ENCODE peak calls at places on chromosomes 12 and 14, in five cellular contexts. One of them, this sample, is unnamed.

GRCh38 chr12:120991965-120992364 is 13.6 kb downstream of the HNF1A start:
- DNase-seq in GM04504: no peak
- DNase-seq in LoVo: no peak
- DNase-seq in stimulated activated CD4-positive, alpha-beta T cell treated with anti-CD3 and anti-CD28 coated beads, TNF-alpha, amount 100 ng/mL, for 24 hours: no peak
- DNase-seq in EL: no peak
- DNase-seq in this sample: no peak

GRCh38 chr14:81535399-81536124 is 1.9 kb upstream of the SEL1L start:
- DNase-seq in stimulated activated CD4-positive, alpha-beta T cell treated with anti-CD3 and anti-CD28 coated beads, TNF-alpha, amount 100 ng/mL, for 24 hours: no peak
- DNase-seq in EL: no peak
- DNase-seq in LoVo: no peak
- DNase-seq in GM04504: no peak
- DNase-seq in this sample: no peak

GRCh38 chr12:4645023-4645422 is 3.8 kb downstream of the AKAP3 start:
- DNase-seq in stimulated activated CD4-positive, alpha-beta T cell treated with anti-CD3 and anti-CD28 coated beads, TNF-alpha, amount 100 ng/mL, for 24 hours: no peak
- DNase-seq in LoVo: no peak
- DNase-seq in GM04504: no peak
- DNase-seq in EL: no peak
- DNase-seq in this sample: no peak

GRCh38 chr14:57982802-57983201 is 116.9 kb upstream of the SLC35F4 start:
- DNase-seq in EL: no peak
- DNase-seq in LoVo: no peak
- DNase-seq in stimulated activated CD4-positive, alpha-beta T cell treated with anti-CD3 and anti-CD28 coated beads, TNF-alpha, amount 100 ng/mL, for 24 hours: no peak
- DNase-seq in GM04504: no peak
- DNase-seq in this sample: no peak

GRCh38 chr12:94151577-94151976 is 3.2 kb downstream of the PLXNC1 start:
- DNase-seq in LoVo: no peak
- DNase-seq in stimulated activated CD4-positive, alpha-beta T cell treated with anti-CD3 and anti-CD28 coated beads, TNF-alpha, amount 100 ng/mL, for 24 hours: no peak
- DNase-seq in GM04504: no peak
- DNase-seq in EL: no peak
- DNase-seq in this sample: no peak

GRCh38 chr14:92557544-92557912 is 43.9 kb downstream of the RIN3 start:
- DNase-seq in LoVo: no peak
- DNase-seq in EL: no peak
- DNase-seq in stimulated activated CD4-positive, alpha-beta T cell treated with anti-CD3 and anti-CD28 coated beads, TNF-alpha, amount 100 ng/mL, for 24 hours: no peak
- DNase-seq in GM04504: no peak
- DNase-seq in this sample: no peak

GRCh38 chr12:29517265-29517664 is 19.8 kb upstream of the OVCH1 start:
- DNase-seq in stimulated activated CD4-positive, alpha-beta T cell treated with anti-CD3 and anti-CD28 coated beads, TNF-alpha, amount 100 ng/mL, for 24 hours: no peak
- DNase-seq in LoVo: no peak
- DNase-seq in EL: no peak
- DNase-seq in GM04504: no peak
- DNase-seq in this sample: no peak

GRCh38 chr14:34325493-34325892 is 136.5 kb downstream of the SPTSSA start:
- DNase-seq in LoVo: no peak
- DNase-seq in EL: no peak
- DNase-seq in stimulated activated CD4-positive, alpha-beta T cell treated with anti-CD3 and anti-CD28 coated beads, TNF-alpha, amount 100 ng/mL, for 24 hours: no peak
- DNase-seq in GM04504: no peak
- DNase-seq in this sample: no peak

GRCh38 chr14:24052656-24053547 is 1.1 kb downstream of the CARMIL3 start:
- DNase-seq in LoVo: no peak
- DNase-seq in stimulated activated CD4-positive, alpha-beta T cell treated with anti-CD3 and anti-CD28 coated beads, TNF-alpha, amount 100 ng/mL, for 24 hours: peak
- DNase-seq in EL: no peak
- DNase-seq in GM04504: no peak
- DNase-seq in this sample: no peak

GRCh38 chr12:56995930-56996496 is 10.3 kb downstream of the ZBTB39 start:
- DNase-seq in GM04504: no peak
- DNase-seq in EL: no peak
- DNase-seq in LoVo: no peak
- DNase-seq in stimulated activated CD4-positive, alpha-beta T cell treated with anti-CD3 and anti-CD28 coated beads, TNF-alpha, amount 100 ng/mL, for 24 hours: no peak
- DNase-seq in this sample: no peak

GRCh38 chr14:74596747-74597456 is 15.1 kb downstream of the LTBP2 start:
- DNase-seq in stimulated activated CD4-positive, alpha-beta T cell treated with anti-CD3 and anti-CD28 coated beads, TNF-alpha, amount 100 ng/mL, for 24 hours: no peak
- DNase-seq in GM04504: peak
- DNase-seq in LoVo: no peak
- DNase-seq in EL: no peak
- DNase-seq in this sample: no peak

GRCh38 chr12:42482086-42482819 is 107.3 kb downstream of the PRICKLE1 start:
- DNase-seq in stimulated activated CD4-positive, alpha-beta T cell treated with anti-CD3 and anti-CD28 coated beads, TNF-alpha, amount 100 ng/mL, for 24 hours: no peak
- DNase-seq in EL: peak
- DNase-seq in GM04504: no peak
- DNase-seq in LoVo: no peak
- DNase-seq in this sample: peak

GRCh38 chr12:118360785-118361404 is 11.8 kb downstream of the TAOK3 start:
- DNase-seq in EL: peak
- DNase-seq in LoVo: peak
- DNase-seq in GM04504: no peak
- DNase-seq in stimulated activated CD4-positive, alpha-beta T cell treated with anti-CD3 and anti-CD28 coated beads, TNF-alpha, amount 100 ng/mL, for 24 hours: no peak
- DNase-seq in this sample: no peak

This sample was measured in left cardiac atrium.